ENCODE peak calls at places on chromosome 12, in four cellular contexts. C is A549, V is stomach, G is K562. I is an unnamed sample.

GRCh38 chr12:16348435-16349131 is 1.1 kb downstream of the MGST1 start:
- DNase-seq in V (no peak), G (no peak), C (peak; percentile 39), I (no peak)

GRCh38 chr12:115922952-115923564 is 354.4 kb downstream of the MED13L start:
- DNase-seq in C (peak; percentile 53), V (no peak), G (peak; percentile 33), I (no peak)

GRCh38 chr12:497501-498160 is 37.9 kb downstream of the B4GALNT3 start:
- DNase-seq in G (no peak), V (peak; percentile 23), C (no peak), I (no peak)

GRCh38 chr12:65306229-65306602 is 27.7 kb downstream of the MSRB3 start:
- DNase-seq in V (no peak), G (no peak), C (no peak), I (no peak)

GRCh38 chr12:38427442-38427841 is 110.9 kb downstream of the ALG10B start:
- DNase-seq in V (no peak), C (no peak), G (no peak), I (no peak)

GRCh38 chr12:83865431-83865830 is 1047.2 kb downstream of the SLC6A15 start:
- DNase-seq in V (no peak), C (no peak), G (no peak), I (no peak)

GRCh38 chr12:57401165-57401564 is 29.7 kb downstream of the R3HDM2 start:
- DNase-seq in C (peak; percentile 15), G (no peak), V (no peak), I (no peak)

GRCh38 chr12:21818627-21819026 is 44.1 kb upstream of the KCNJ8 start:
- DNase-seq in C (no peak), V (no peak), G (no peak), I (no peak)

GRCh38 chr12:78865297-78865955 is 852 bp downstream of the SYT1 start:
- DNase-seq in C (no peak), V (no peak), G (no peak), I (no peak)

GRCh38 chr12:92987846-92988621 is 58.9 kb upstream of the EEA1 start:
- DNase-seq in G (no peak), V (no peak), C (no peak), I (peak; percentile 35)

GRCh38 chr12:8742501-8742900 is 44.7 kb downstream of the RIMKLB start:
- DNase-seq in V (no peak), G (no peak), C (peak; percentile 9), I (no peak)

GRCh38 chr12:39638178-39638577 is 18.6 kb upstream of the ABCD2 start:
- DNase-seq in V (no peak), C (no peak), G (no peak), I (no peak)

GRCh38 chr12:6925543-6926279 is 2.0 kb upstream of the ATN1 start:
- DNase-seq in G (no peak), C (peak; percentile 91), V (peak; percentile 77), I (peak; percentile 85)

GRCh38 chr12:51818567-51819300 is 29.8 kb downstream of the FIGNL2 start:
- DNase-seq in V (no peak), C (no peak), G (no peak), I (no peak)

GRCh38 chr12:67457136-67457535 is 188.0 kb downstream of the CAND1 start:
- DNase-seq in V (no peak), C (no peak), G (no peak), I (no peak)

GRCh38 chr12:127670796-127671195 is 596.2 kb upstream of the TMEM132C start:
- DNase-seq in V (no peak), C (no peak), G (no peak), I (no peak)

GRCh38 chr12:93042283-93042682 is 113.2 kb upstream of the EEA1 start:
- DNase-seq in V (no peak), C (no peak), G (no peak), I (no peak)

GRCh38 chr12:4483885-4484823 is 38.5 kb upstream of the FGF6 start:
- DNase-seq in V (no peak), G (no peak), C (no peak), I (no peak)

GRCh38 chr12:9363145-9363544 is 154.9 kb upstream of the PZP start:
- DNase-seq in G (no peak), V (no peak), C (no peak), I (no peak)

GRCh38 chr12:66066071-66066928 is 64.2 kb downstream of the LLPH start:
- DNase-seq in G (no peak), C (no peak), V (no peak), I (no peak)

GRCh38 chr12:97756066-97756701 is 293.6 kb downstream of the RMST start:
- DNase-seq in G (no peak), V (no peak), C (no peak), I (no peak)

GRCh38 chr12:57619434-57620244 is 8.4 kb downstream of the ARHGEF25 start:
- DNase-seq in C (no peak), V (peak; percentile 57), G (no peak), I (no peak)

GRCh38 chr12:38152816-38153736 is 163.5 kb upstream of the ALG10B start:
- DNase-seq in G (no peak), C (no peak), V (no peak), I (no peak)

GRCh38 chr12:124720019-124720686 is 143.5 kb downstream of the SCARB1 start:
- DNase-seq in C (peak; percentile 53), V (no peak), G (no peak), I (no peak)

GRCh38 chr12:1916396-1917171 is 1.9 kb downstream of the CACNA2D4 start:
- DNase-seq in V (peak; percentile 27), C (no peak), G (peak; percentile 58), I (peak; percentile 53)

GRCh38 chr12:12818693-12819092 is 5.5 kb downstream of the DDX47 start:
- DNase-seq in G (no peak), V (no peak), C (no peak), I (no peak)

GRCh38 chr12:31756977-31757420 is 28.2 kb upstream of the AMN1 start:
- DNase-seq in C (peak; percentile 76), G (peak; percentile 30), V (peak; percentile 36), I (no peak)

GRCh38 chr12:130919115-130919514 is 34.6 kb upstream of the ADGRD1 start:
- DNase-seq in V (no peak), C (no peak), G (no peak), I (no peak)

GRCh38 chr12:102023343-102023930 is 38.4 kb downstream of the WASHC3 start:
- DNase-seq in C (no peak), G (no peak), V (no peak), I (no peak)

GRCh38 chr12:95228617-95229016 is 11.0 kb downstream of the VEZT start:
- DNase-seq in V (no peak), C (no peak), G (no peak), I (no peak)

GRCh38 chr12:21665816-21666215 is 8.2 kb upstream of the LDHB start:
- DNase-seq in C (no peak), V (no peak), G (no peak), I (no peak)

GRCh38 chr12:117980621-117981020 is 11.8 kb upstream of the KSR2 start:
- DNase-seq in V (no peak), C (no peak), G (no peak), I (no peak)

GRCh38 chr12:56932867-56933266 is 1.3 kb downstream of the SDR9C7 start:
- DNase-seq in G (peak; percentile 18), C (no peak), V (no peak), I (no peak)

GRCh38 chr12:1927751-1928351 is 9.4 kb upstream of the CACNA2D4 start:
- DNase-seq in G (no peak), V (peak; percentile 24), C (no peak), I (peak; percentile 3)

GRCh38 chr12:47382305-47382704 is 302.5 kb upstream of the AMIGO2 start:
- DNase-seq in C (peak; percentile 44), V (no peak), G (no peak), I (no peak)

GRCh38 chr12:66409195-66409871 is 107.0 kb downstream of the HELB start:
- DNase-seq in V (no peak), C (peak; percentile 59), G (peak; percentile 10), I (no peak)

GRCh38 chr12:57551637-57552305 is 1.9 kb downstream of the KIF5A start:
- DNase-seq in V (no peak), G (peak; percentile 35), C (no peak), I (peak; percentile 2)

GRCh38 chr12:118436002-118436724 is 59.8 kb downstream of the SUDS3 start:
- DNase-seq in G (peak; percentile 32), V (no peak), C (peak; percentile 27), I (no peak)

GRCh38 chr12:29552324-29552927 is 54.9 kb upstream of the OVCH1 start:
- DNase-seq in G (peak; percentile 47), V (peak; percentile 74), C (peak; percentile 43), I (peak; percentile 71)

GRCh38 chr12:68336754-68337343 is 4.7 kb upstream of the MDM1 start:
- DNase-seq in C (peak; percentile 22), G (no peak), V (no peak), I (no peak)

GRCh38 chr12:111435661-111436201 is 30.0 kb downstream of the SH2B3 start:
- DNase-seq in V (no peak), G (no peak), C (no peak), I (no peak)
- TF ChIP-seq EP300 in V (no peak), G (no peak), C (no peak), I (no peak)

GRCh38 chr12:10363665-10363921 is 26.2 kb downstream of the KLRK1 start:
- DNase-seq in V (no peak), G (no peak), C (no peak), I (no peak)

GRCh38 chr12:10365716-10366433 is 24.0 kb downstream of the KLRK1 start:
- DNase-seq in G (no peak), C (no peak), V (no peak), I (no peak)

GRCh38 chr12:10363922-10364838 is 25.7 kb downstream of the KLRK1 start:
- DNase-seq in C (no peak), V (peak; percentile 40), G (peak; percentile 48), I (peak; percentile 67)

GRCh38 chr12:10366875-10367274 is 23.0 kb downstream of the KLRK1 start:
- DNase-seq in C (peak; percentile 70), V (no peak), G (no peak), I (no peak)

GRCh38 chr12:10364839-10365681 is 24.8 kb downstream of the KLRK1 start:
- DNase-seq in G (peak; percentile 50), V (peak; percentile 69), C (peak; percentile 53), I (peak; percentile 69)
- H3K27ac ChIP-seq in G (peak overlapping the region; percentile 99), V (peak overlapping the region; percentile 93), C (peak overlapping the region; percentile 87), I (peak overlapping the region; percentile 91)

DNA sequence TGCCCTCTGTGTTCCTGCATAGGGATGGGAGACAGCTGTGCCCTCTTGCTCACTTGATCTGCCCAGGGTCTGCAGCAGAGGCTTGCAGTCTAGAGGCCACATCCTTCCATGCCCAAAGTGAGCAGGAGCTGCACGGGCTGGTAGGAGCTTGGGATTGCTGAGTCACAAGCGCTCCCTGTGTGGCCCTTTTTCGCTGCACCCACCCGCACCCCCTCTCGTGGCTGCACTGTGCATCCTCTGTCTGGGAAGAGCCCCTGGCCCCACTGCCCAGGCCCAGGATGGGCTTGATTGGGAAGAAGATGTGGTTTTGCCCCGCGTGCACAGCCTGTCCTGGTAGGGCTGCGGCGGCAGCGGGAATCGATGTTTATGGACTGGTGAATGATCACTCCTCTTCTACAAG is 192.4 kb downstream of the TSPAN9 start:
- DNase-seq in C (no peak), G (no peak), V (no peak), I (no peak)
- TF ChIP-seq EP300 in C (no peak), G (no peak), V (no peak), I (no peak)

GRCh38 chr12:88855301-88855700 is 275.0 kb upstream of the KITLG start:
- DNase-seq in G (no peak), V (no peak), C (no peak), I (no peak)
- H3K27ac ChIP-seq in G (no peak overlapping the region), V (no peak overlapping the region), C (peak overlapping the region; percentile 30), I (no peak overlapping the region)